ENCODE peak calls at places on chromosomes 12 and 14, in five cellular contexts. J is uterus, P is RWPE1, R is AG09309, N is thoracic aorta. T is an unnamed sample.

GRCh38 chr12:127106723-127107122 is 1160.2 kb upstream of the TMEM132C start:
- DNase-seq in R (no peak), J (no peak), P (no peak), N (no peak), T (no peak)

GRCh38 chr14:72178517-72178916 is 246.3 kb downstream of the RGS6 start:
- DNase-seq in P (no peak), J (no peak), N (no peak), R (no peak), T (no peak)

GRCh38 chr12:120962487-120963054 is 15.8 kb upstream of the HNF1A start:
- DNase-seq in N (no peak), P (peak; percentile 73), R (no peak), J (no peak), T (no peak)

GRCh38 chr12:131831021-131831571 is 2.9 kb downstream of the MMP17 start:
- DNase-seq in R (no peak), N (no peak), J (no peak), P (no peak), T (no peak)

GRCh38 chr12:130434560-130434959 is 96.9 kb downstream of the PIWIL1 start:
- DNase-seq in P (no peak), R (no peak), J (no peak), N (no peak), T (no peak)

GRCh38 chr12:12503384-12504078 is 59.1 kb downstream of the DUSP16 start:
- DNase-seq in R (no peak), J (no peak), N (no peak), P (no peak), T (no peak)

GRCh38 chr14:63496837-63497400 is 46.3 kb downstream of the PPP2R5E start:
- DNase-seq in R (no peak), J (no peak), N (no peak), P (no peak), T (no peak)

GRCh38 chr14:49950275-49951250 is 57.7 kb downstream of the ARF6 start:
- DNase-seq in R (no peak), J (no peak), P (peak; percentile 82), N (no peak), T (no peak)

GRCh38 chr12:104704224-104704623 is 247.5 kb downstream of the CHST11 start:
- DNase-seq in N (no peak), R (no peak), J (no peak), P (no peak), T (no peak)

GRCh38 chr14:64759555-64759938 is 55.3 kb downstream of the PLEKHG3 start:
- DNase-seq in R (no peak), J (no peak), P (no peak), N (no peak), T (no peak)

GRCh38 chr14:28831126-28831525 is 64.5 kb downstream of the FOXG1 start:
- DNase-seq in P (no peak), R (no peak), J (no peak), N (no peak), T (no peak)

GRCh38 chr14:26833777-26834176 is 235.9 kb upstream of the NOVA1 start:
- DNase-seq in P (no peak), J (no peak), N (no peak), R (no peak), T (no peak)

GRCh38 chr12:69102856-69103255 is 136.5 kb upstream of the CPSF6 start:
- DNase-seq in N (no peak), P (no peak), R (no peak), J (no peak), T (no peak)

GRCh38 chr14:22939684-22940083 is 10.5 kb upstream of the PRMT5 start:
- DNase-seq in P (no peak), N (no peak), R (peak; percentile 28), J (no peak), T (no peak)

GRCh38 chr12:81779216-81779615 is 20.1 kb upstream of the PPFIA2 start:
- DNase-seq in J (no peak), R (no peak), N (no peak), P (no peak), T (no peak)

GRCh38 chr12:76042147-76042546 is 10.6 kb upstream of the PHLDA1 start:
- DNase-seq in J (no peak), P (no peak), N (no peak), R (no peak), T (no peak)

GRCh38 chr12:42166501-42166900 is 21.8 kb upstream of the GXYLT1 start:
- DNase-seq in J (no peak), N (no peak), P (no peak), R (peak; percentile 40), T (no peak)

GRCh38 chr12:92503977-92504966 is 198.5 kb upstream of the PLEKHG7 start:
- DNase-seq in N (no peak), P (no peak), R (no peak), J (no peak), T (no peak)

GRCh38 chr12:80936642-80937390 is 918 bp downstream of the LIN7A start:
- DNase-seq in P (no peak), N (no peak), J (peak; percentile 44), R (no peak), T (peak; percentile 69)

GRCh38 chr14:20494935-20495766 is 10.2 kb upstream of the RNASE10 start:
- DNase-seq in N (no peak), J (no peak), R (no peak), P (peak; percentile 55), T (no peak)

GRCh38 chr14:88503754-88504406 is 50.9 kb downstream of the PTPN21 start:
- DNase-seq in P (no peak), N (no peak), R (no peak), J (no peak), T (no peak)

DNA sequence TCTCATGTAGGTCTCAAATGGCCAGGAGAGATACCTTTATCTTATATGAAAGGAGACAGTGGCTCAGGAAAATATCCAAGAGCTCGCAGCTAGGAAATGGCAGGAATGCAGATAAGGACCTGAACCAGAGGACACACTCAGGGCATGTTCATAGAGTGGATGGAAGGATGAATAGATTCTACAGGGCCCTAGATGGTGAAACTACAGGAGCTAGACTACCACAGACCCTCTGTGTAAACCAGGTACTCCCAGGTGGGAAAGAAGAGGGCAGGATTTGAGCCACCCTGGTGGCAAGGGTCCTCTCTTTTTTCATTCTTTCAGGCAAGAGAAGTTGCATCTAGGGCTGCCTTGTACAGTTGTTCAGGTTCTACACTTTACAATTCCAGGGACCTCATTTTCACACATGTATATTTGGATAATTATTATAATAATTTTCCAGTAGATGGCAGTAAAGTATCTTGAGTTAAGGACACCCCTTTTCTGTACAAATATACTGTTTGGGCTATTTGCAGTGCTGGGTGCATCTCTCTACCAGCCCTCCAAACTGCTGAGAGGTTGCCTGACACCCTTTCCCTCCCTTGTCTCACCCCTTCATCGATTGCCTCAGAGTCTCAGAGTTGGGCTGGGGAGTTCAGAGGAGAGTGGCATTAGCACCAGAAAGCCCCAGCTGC is 10.5 kb upstream of the ZDHHC22 start:
- DNase-seq in N (no peak), R (no peak), P (peak; percentile 57), J (no peak), T (no peak)
- TF ChIP-seq CTCF in N (no peak), R (peak; percentile 10), P (peak; percentile 8), J (no peak), T (no peak)

GRCh38 chr12:24396266-24396665 is 446.8 kb upstream of the SOX5 start:
- DNase-seq in R (no peak), N (no peak), J (no peak), P (no peak), T (no peak)

GRCh38 chr12:24393105-24393504 is 443.6 kb upstream of the SOX5 start:
- DNase-seq in R (no peak), P (no peak), J (no peak), N (no peak), T (no peak)

GRCh38 chr12:24404086-24404815 is 454.8 kb upstream of the SOX5 start:
- DNase-seq in R (no peak), N (no peak), J (no peak), P (no peak), T (no peak)

GRCh38 chr12:24394246-24394645 is 444.8 kb upstream of the SOX5 start:
- DNase-seq in J (no peak), P (no peak), N (no peak), R (no peak), T (no peak)

GRCh38 chr12:24398605-24399004 is 449.1 kb upstream of the SOX5 start:
- DNase-seq in R (no peak), J (no peak), P (no peak), N (no peak), T (no peak)
- TF ChIP-seq CTCF in R (no peak), J (no peak), P (no peak), N (no peak), T (no peak)

GRCh38 chr14:56135001-56135400 is 16.8 kb downstream of the PELI2 start:
- DNase-seq in P (no peak), N (no peak), R (no peak), J (no peak), T (no peak)
- TF ChIP-seq CTCF in P (no peak), N (no peak), R (no peak), J (no peak), T (no peak)

GRCh38 chr12:52300796-52301691 is 9.7 kb upstream of the KRT81 start:
- DNase-seq in N (no peak), R (no peak), P (no peak), J (no peak), T (no peak)

GRCh38 chr12:52307836-52308806 is 13.1 kb downstream of the KRT83 start:
- DNase-seq in J (peak; percentile 20), N (no peak), R (no peak), P (peak; percentile 38), T (peak; percentile 58)

GRCh38 chr12:52308807-52309425 is 12.3 kb downstream of the KRT83 start:
- DNase-seq in J (no peak), R (no peak), N (no peak), P (no peak), T (no peak)

GRCh38 chr12:52310622-52311281 is 10.4 kb downstream of the KRT83 start:
- DNase-seq in P (no peak), J (no peak), N (no peak), R (no peak), T (no peak)

GRCh38 chr12:52305921-52306705 is 14.8 kb upstream of the KRT81 start:
- DNase-seq in P (no peak), N (no peak), J (no peak), R (no peak), T (peak; percentile 4)
- TF ChIP-seq CTCF in P (no peak), N (no peak), J (no peak), R (no peak), T (no peak)

GRCh38 chr14:69877492-69877891 is 1.7 kb upstream of the SMOC1 start:
- DNase-seq in N (no peak), P (no peak), J (no peak), R (no peak), T (no peak)
- TF ChIP-seq CTCF in N (peak; percentile 10), P (peak; percentile 26), J (no peak), R (peak; percentile 30), T (peak; percentile 26)

GRCh38 chr12:116594325-116595038 is 35.3 kb downstream of the MAP1LC3B2 start:
- DNase-seq in R (no peak), N (no peak), P (no peak), J (no peak), T (no peak)
- TF ChIP-seq CTCF in R (no peak), N (no peak), P (no peak), J (no peak), T (no peak)

GRCh38 chr12:50261654-50262053 is 21.7 kb downstream of the LIMA1 start:
- DNase-seq in R (no peak), J (no peak), N (no peak), P (no peak), T (no peak)
- TF ChIP-seq CTCF in R (no peak), J (no peak), N (no peak), P (no peak), T (no peak)

GRCh38 chr14:55133416-55133815 is 4.4 kb downstream of the LGALS3 start:
- DNase-seq in J (no peak), R (no peak), P (no peak), N (no peak), T (no peak)
- TF ChIP-seq CTCF in J (peak; percentile 65), R (peak; percentile 26), P (no peak), N (peak; percentile 15), T (no peak)